ENCODE peak calls at places on chromosome 1, in six cellular contexts. U is endothelial cell, O is H9, P is fibroblast of the aortic adventitia, T is foreskin fibroblast, L is progenitor cell of endocrine pancreas. F is an unnamed sample.

GRCh38 chr1:153647375-153647714 is 11.2 kb upstream of the SNAPIN start:
- DNase-seq in U (no peak), O (peak), P (no peak), T (no peak), L (no peak), F (no peak)

GRCh38 chr1:228496084-228496483 is 8.9 kb downstream of the RNF187 start:
- DNase-seq in U (no peak), O (no peak), P (no peak), T (no peak), L (no peak), F (no peak)

GRCh38 chr1:117967900-117968299 is 38.4 kb downstream of the WDR3 start:
- DNase-seq in U (no peak), O (no peak), P (peak), T (peak), L (no peak), F (no peak)

GRCh38 chr1:116407033-116407432 is 34.0 kb downstream of the ATP1A1 start:
- DNase-seq in U (no peak), O (no peak), P (no peak), T (no peak), L (no peak), F (no peak)

GRCh38 chr1:37718901-37719571 is 26.7 kb downstream of the CDCA8 start:
- DNase-seq in U (no peak), O (no peak), P (no peak), T (no peak), L (no peak), F (no peak)

GRCh38 chr1:101017448-101017847 is 8.1 kb downstream of the DPH5 start:
- DNase-seq in U (no peak), O (no peak), P (no peak), T (no peak), L (no peak), F (no peak)

GRCh38 chr1:182249201-182249676 is 142.4 kb downstream of the GLUL start:
- DNase-seq in U (no peak), O (no peak), P (no peak), T (peak), L (no peak), F (no peak)

GRCh38 chr1:204417231-204417997 is 5.8 kb upstream of the PPP1R15B start:
- DNase-seq in U (no peak), O (no peak), P (peak), T (peak), L (no peak), F (no peak)

GRCh38 chr1:12614402-12615165 is 3.4 kb downstream of the DHRS3 start:
- DNase-seq in U (no peak), O (no peak), P (no peak), T (no peak), L (no peak), F (no peak)

DNA sequence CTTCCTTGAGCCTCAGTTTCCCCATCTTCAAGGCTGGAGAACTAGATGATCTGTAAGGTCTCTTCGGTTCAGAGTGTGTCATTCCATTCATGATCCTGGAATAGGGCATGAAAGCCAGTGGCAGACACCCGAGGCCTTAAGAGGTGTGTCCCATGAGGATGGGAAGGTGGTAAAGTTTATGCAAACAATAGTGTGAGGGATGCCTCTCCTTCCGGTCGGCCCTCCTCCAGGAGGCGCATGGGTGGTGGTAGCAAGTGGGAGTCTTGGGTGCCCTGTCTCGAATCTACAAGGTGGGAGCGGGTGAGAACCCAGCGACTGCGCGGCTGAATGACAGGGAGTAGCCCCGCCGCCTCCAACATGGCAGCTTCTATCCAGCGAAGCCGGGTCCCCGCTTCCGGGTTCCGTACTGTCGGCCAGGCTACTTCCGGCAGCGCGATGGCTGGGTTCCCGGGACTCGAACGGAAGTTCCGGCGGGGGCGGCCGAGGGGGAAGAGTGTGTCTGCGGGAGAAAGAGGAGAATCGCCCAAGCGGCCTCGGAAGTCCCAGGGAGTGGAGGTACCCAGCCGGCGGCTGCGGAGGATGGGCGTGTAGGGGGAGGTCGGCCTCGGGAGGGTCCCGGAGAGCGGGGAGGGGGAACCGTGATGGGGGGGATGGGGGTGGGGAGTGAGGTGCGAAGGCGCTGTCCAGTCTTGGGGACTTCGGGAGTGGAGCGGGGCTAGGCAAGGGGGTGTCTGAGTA is at the start of gene LYPLA2:
- DNase-seq in U (peak), O (peak), P (peak), T (peak), L (peak), F (peak)
- TF ChIP-seq CTCF in U (no peak), O (peak), P (no peak), T (no peak), L (no peak), F (no peak)

GRCh38 chr1:235933483-235934116 is 66.9 kb upstream of the LYST start:
- DNase-seq in U (no peak), O (no peak), P (no peak), T (no peak), L (no peak), F (no peak)

GRCh38 chr1:235930543-235930942 is 63.8 kb upstream of the LYST start:
- DNase-seq in U (no peak), O (no peak), P (no peak), T (no peak), L (no peak), F (no peak)

GRCh38 chr1:235931181-235931738 is 64.6 kb upstream of the LYST start:
- DNase-seq in U (no peak), O (no peak), P (no peak), T (peak), L (no peak), F (no peak)

GRCh38 chr1:235933017-235933416 is 66.3 kb upstream of the LYST start:
- DNase-seq in U (no peak), O (no peak), P (no peak), T (no peak), L (no peak), F (no peak)

GRCh38 chr1:235932090-235932510 is 65.4 kb upstream of the LYST start:
- DNase-seq in U (no peak), O (no peak), P (no peak), T (no peak), L (no peak), F (no peak)
- TF ChIP-seq CTCF in U (no peak), O (no peak), P (no peak), T (no peak), L (no peak), F (no peak)

DNA sequence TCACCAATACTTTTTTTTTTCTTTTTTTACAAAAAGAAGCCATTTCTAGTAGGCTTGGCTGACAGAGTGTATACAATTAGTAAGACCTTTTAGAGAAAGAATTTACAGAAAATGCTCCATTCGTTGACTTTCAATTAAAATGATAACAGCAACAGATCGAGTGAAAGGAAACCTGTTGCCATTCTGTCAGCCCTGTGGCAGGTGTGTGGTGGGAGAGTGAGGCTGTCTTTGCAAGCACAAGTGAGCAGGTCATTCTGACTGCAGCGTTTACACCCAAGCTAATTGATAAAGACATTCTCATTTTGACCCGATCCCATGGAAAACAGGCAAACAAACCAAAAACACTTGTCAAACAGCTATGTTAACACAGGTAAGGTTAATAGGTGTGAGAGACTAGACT is 257.3 kb downstream of the PTBP2 start:
- DNase-seq in U (no peak), O (no peak), P (no peak), T (no peak), L (no peak), F (no peak)
- TF ChIP-seq CTCF in U (no peak), O (no peak), P (no peak), T (no peak), L (no peak), F (no peak)

DNA sequence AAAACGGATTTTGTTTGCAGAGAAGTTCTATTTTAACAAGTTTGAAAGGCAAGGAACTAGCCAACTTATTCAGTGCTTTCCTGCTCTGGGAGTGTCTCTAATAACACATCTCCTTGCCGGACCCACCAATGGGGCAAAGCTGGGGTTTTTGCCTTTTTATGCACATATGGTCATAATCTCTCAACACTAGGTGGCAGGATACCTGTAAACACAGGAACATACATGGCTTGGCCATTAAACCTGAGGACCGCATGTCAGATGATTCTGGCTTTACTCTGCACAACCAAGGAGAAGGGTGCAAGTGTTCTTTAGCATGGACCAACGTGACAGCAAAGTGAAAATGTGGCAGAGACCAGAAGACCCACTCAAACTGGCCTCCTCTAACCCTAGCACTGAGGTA is 4.9 kb downstream of the TMEM9 start:
- DNase-seq in U (no peak), O (no peak), P (peak), T (peak), L (no peak), F (no peak)
- TF ChIP-seq CTCF in U (peak), O (peak), P (peak), T (peak), L (peak), F (peak)

GRCh38 chr1:221429262-221429661 is 312.6 kb downstream of the DUSP10 start:
- DNase-seq in U (no peak), O (no peak), P (peak), T (peak), L (no peak), F (no peak)

GRCh38 chr1:221431968-221432367 is 309.9 kb downstream of the DUSP10 start:
- DNase-seq in U (no peak), O (no peak), P (no peak), T (no peak), L (no peak), F (no peak)

GRCh38 chr1:221435510-221435909 is 306.4 kb downstream of the DUSP10 start:
- DNase-seq in U (no peak), O (no peak), P (peak), T (peak), L (no peak), F (no peak)

GRCh38 chr1:221430133-221430960 is 311.5 kb downstream of the DUSP10 start:
- DNase-seq in U (no peak), O (no peak), P (peak), T (no peak), L (no peak), F (no peak)

GRCh38 chr1:221431068-221431651 is 310.7 kb downstream of the DUSP10 start:
- DNase-seq in U (no peak), O (no peak), P (peak), T (peak), L (no peak), F (no peak)
- TF ChIP-seq CTCF in U (no peak), O (no peak), P (peak), T (peak), L (no peak), F (no peak)

DNA sequence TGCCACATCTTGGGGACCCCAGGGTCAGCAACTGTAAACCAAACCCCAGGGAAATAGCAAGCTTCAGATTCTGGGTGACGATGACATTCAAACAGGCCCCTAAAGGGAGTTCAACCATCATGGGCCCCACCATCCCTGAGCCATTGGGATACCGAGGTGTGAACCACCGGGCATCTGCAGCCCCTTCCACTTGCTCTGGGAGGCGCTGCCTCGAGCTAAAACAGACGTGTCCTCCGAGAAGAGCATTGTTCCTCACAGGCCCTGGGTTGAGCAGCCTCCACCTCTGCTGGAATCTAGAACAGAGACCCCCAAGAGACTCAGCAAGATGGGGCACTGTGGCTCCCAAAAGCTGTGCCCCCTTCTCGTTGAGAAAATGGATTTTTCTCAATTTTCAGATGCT is 19.0 kb upstream of the EFHD2 start:
- DNase-seq in U (no peak), O (peak), P (no peak), T (no peak), L (no peak), F (no peak)
- TF ChIP-seq CTCF in U (no peak), O (peak), P (no peak), T (no peak), L (no peak), F (no peak)

GRCh38 chr1:34113887-34114286 is 51.1 kb downstream of the CSMD2 start:
- DNase-seq in U (peak), O (peak), P (peak), T (peak), L (no peak), F (no peak)
- TF ChIP-seq CTCF in U (peak), O (peak), P (peak), T (peak), L (peak), F (peak)

DNA sequence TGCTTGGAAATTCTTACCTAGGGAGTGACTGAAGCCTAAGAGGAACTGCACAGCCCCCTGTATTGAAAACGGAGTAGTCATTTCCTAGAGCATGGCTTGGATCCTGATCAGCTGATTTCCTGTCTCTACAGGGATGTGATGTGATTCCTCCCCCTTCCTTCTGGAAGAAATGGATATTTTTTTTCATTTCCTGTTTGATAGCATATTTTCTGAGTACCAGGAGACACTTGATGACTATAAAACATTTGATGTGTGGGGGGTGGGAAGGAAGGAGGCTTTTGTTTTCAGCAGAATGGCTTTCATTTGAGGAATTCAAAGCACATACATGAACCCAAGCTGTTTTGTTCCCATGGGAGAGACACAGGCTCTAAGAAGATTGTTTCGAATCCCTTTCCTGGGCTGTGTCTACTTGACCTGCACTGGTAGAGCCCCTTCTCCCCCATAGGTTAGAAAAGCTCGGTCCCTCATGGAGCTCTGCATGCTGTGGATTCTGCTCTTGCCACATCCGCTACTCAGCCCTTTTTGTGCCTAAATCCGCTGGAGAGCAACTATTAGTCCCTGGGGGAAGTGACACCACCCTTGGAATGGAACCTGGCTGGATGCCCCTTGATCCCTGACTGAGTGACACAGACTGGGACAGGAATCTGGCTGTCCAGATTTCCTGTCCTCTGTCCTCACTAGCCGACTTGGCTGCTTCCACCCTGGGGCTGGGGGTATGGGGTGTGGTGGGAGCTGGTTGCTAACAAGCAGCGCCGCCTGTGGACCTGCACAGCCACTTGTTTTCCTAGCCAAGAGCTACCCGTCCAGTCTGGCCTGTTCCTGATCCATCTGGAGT is 71.8 kb upstream of the MACF1 start:
- DNase-seq in U (peak), O (peak), P (peak), T (no peak), L (peak), F (peak)
- TF ChIP-seq CTCF in U (peak), O (peak), P (no peak), T (no peak), L (peak), F (peak)